ENCODE peak calls at places on chromosomes 12 and 14, in six cellular contexts. Z is AG04450, P is fibroblast of lung, Q is PC-9, Y is lung, N is T47D. I is an unnamed sample.

GRCh38 chr14:42804146-42804545 is 1197.5 kb downstream of the LRFN5 start:
- DNase-seq in Y (no peak), P (no peak), Z (no peak), N (no peak), Q (no peak), I (no peak)

GRCh38 chr12:71392521-71393145 is 47.0 kb upstream of the LGR5 start:
- DNase-seq in N (peak; percentile 82), Q (peak; percentile 5), Z (peak; percentile 37), Y (no peak), P (peak; percentile 74), I (peak; percentile 81)

GRCh38 chr12:40996091-40996490 is 192.0 kb upstream of the PDZRN4 start:
- DNase-seq in P (no peak), N (no peak), Y (no peak), Z (no peak), Q (no peak), I (no peak)

GRCh38 chr14:100851946-100852620 is 26.2 kb downstream of the MEG3 start:
- DNase-seq in Q (no peak), N (no peak), Z (no peak), P (no peak), Y (no peak), I (no peak)

GRCh38 chr14:21267886-21268611 is 1.2 kb downstream of the HNRNPC start:
- DNase-seq in Y (no peak), Q (no peak), Z (no peak), P (no peak), N (no peak), I (no peak)

GRCh38 chr14:75446447-75446846 is 18.6 kb downstream of the JDP2 start:
- DNase-seq in P (no peak), Q (no peak), Z (no peak), Y (no peak), N (no peak), I (no peak)

GRCh38 chr12:12182926-12183325 is 83.9 kb downstream of the LRP6 start:
- DNase-seq in Y (no peak), Z (peak; percentile 48), Q (no peak), N (no peak), P (peak; percentile 93), I (no peak)

GRCh38 chr14:61433822-61434221 is 112.4 kb downstream of the PRKCH start:
- DNase-seq in N (no peak), P (no peak), Q (no peak), Z (no peak), Y (no peak), I (no peak)

GRCh38 chr14:76958975-76959710 is 69.4 kb downstream of the IRF2BPL start:
- DNase-seq in P (peak; percentile 95), Q (peak; percentile 98), Z (no peak), N (peak; percentile 42), Y (no peak), I (peak; percentile 85)

GRCh38 chr12:3523058-3523457 is 32.1 kb downstream of the PRMT8 start:
- DNase-seq in Q (no peak), Y (no peak), P (no peak), N (peak; percentile 12), Z (no peak), I (no peak)

GRCh38 chr14:34835312-34835711 is 39.8 kb downstream of the BAZ1A start:
- DNase-seq in Q (no peak), Y (no peak), N (no peak), Z (no peak), P (no peak), I (no peak)

GRCh38 chr14:97077253-97077653 is 280.1 kb downstream of the VRK1 start:
- DNase-seq in P (peak; percentile 93), Q (peak; percentile 5), Z (no peak), Y (no peak), N (peak; percentile 18), I (peak; percentile 77)

GRCh38 chr14:59844414-59844813 is 26.2 kb downstream of the RTN1 start:
- DNase-seq in N (no peak), Z (no peak), P (no peak), Q (no peak), Y (no peak), I (no peak)

GRCh38 chr12:6644903-6645302 is 2.3 kb downstream of the ACRBP start:
- DNase-seq in Q (no peak), Y (no peak), P (no peak), N (no peak), Z (no peak), I (no peak)

GRCh38 chr12:80490329-80490728 is 46.3 kb downstream of the PTPRQ start:
- DNase-seq in Q (no peak), P (peak; percentile 69), Z (no peak), Y (no peak), N (peak; percentile 29), I (peak; percentile 13)